ENCODE peak calls at places on chromosomes 1 and 21, in seven cellular contexts. One of them, this sample, is unnamed.
A peak's percentile ranks its signal among the peaks of the same experiment; 100 is the strongest.

GRCh38 chr21:35204850-35205564 is 155.9 kb upstream of the RUNX1 start:
- DNase-seq in GM23248: peak; percentile 85
- DNase-seq in neural progenitor cell: no peak
- DNase-seq in MM.1S: no peak
- DNase-seq in hepatocyte: peak; percentile 66
- DNase-seq in GM23338: peak; percentile 40
- DNase-seq in HCT116: no peak
- DNase-seq in this sample: no peak

GRCh38 chr21:42622284-42622683 is 31.1 kb upstream of the PDE9A start:
- DNase-seq in neural progenitor cell: no peak
- DNase-seq in GM23338: no peak
- DNase-seq in hepatocyte: no peak
- DNase-seq in HCT116: no peak
- DNase-seq in MM.1S: no peak
- DNase-seq in GM23248: no peak
- DNase-seq in this sample: no peak

GRCh38 chr1:211705439-211706205 is 30.2 kb upstream of the NEK2 start:
- DNase-seq in MM.1S: no peak
- DNase-seq in GM23338: no peak
- DNase-seq in neural progenitor cell: no peak
- DNase-seq in hepatocyte: no peak
- DNase-seq in HCT116: no peak
- DNase-seq in GM23248: peak; percentile 48
- DNase-seq in this sample: peak; percentile 75

GRCh38 chr1:2557146-2558029 is 1.2 kb downstream of the TNFRSF14 start:
- DNase-seq in MM.1S: no peak
- DNase-seq in GM23248: no peak
- DNase-seq in HCT116: no peak
- DNase-seq in GM23338: no peak
- DNase-seq in neural progenitor cell: no peak
- DNase-seq in hepatocyte: no peak
- DNase-seq in this sample: no peak

GRCh38 chr1:207335695-207336363 is 14.4 kb downstream of the CD55 start:
- DNase-seq in GM23338: peak; percentile 20
- DNase-seq in hepatocyte: no peak
- DNase-seq in HCT116: no peak
- DNase-seq in MM.1S: peak; percentile 56
- DNase-seq in GM23248: peak; percentile 64
- DNase-seq in neural progenitor cell: no peak
- DNase-seq in this sample: no peak

GRCh38 chr1:67211589-67212563 is 45.6 kb downstream of the IL23R start:
- DNase-seq in MM.1S: peak; percentile 48
- DNase-seq in GM23248: peak; percentile 58
- DNase-seq in HCT116: peak; percentile 19
- DNase-seq in neural progenitor cell: peak; percentile 49
- DNase-seq in hepatocyte: peak; percentile 70
- DNase-seq in GM23338: peak; percentile 74
- DNase-seq in this sample: peak; percentile 62

GRCh38 chr1:93519196-93519825 is 71.4 kb downstream of the FNBP1L start:
- DNase-seq in HCT116: no peak
- DNase-seq in neural progenitor cell: no peak
- DNase-seq in GM23248: peak; percentile 41
- DNase-seq in GM23338: no peak
- DNase-seq in hepatocyte: no peak
- DNase-seq in MM.1S: no peak
- DNase-seq in this sample: peak; percentile 91

GRCh38 chr1:50110656-50111055 is 1.9 kb downstream of the ELAVL4 start:
- DNase-seq in HCT116: no peak
- DNase-seq in MM.1S: peak; percentile 46
- DNase-seq in GM23338: peak; percentile 72
- DNase-seq in GM23248: no peak
- DNase-seq in neural progenitor cell: peak; percentile 60
- DNase-seq in hepatocyte: no peak
- DNase-seq in this sample: no peak

GRCh38 chr1:59674605-59675004 is 140.1 kb upstream of the HOOK1 start:
- DNase-seq in MM.1S: no peak
- DNase-seq in HCT116: no peak
- DNase-seq in GM23248: peak; percentile 61
- DNase-seq in GM23338: no peak
- DNase-seq in neural progenitor cell: no peak
- DNase-seq in hepatocyte: no peak
- DNase-seq in this sample: no peak

DNA sequence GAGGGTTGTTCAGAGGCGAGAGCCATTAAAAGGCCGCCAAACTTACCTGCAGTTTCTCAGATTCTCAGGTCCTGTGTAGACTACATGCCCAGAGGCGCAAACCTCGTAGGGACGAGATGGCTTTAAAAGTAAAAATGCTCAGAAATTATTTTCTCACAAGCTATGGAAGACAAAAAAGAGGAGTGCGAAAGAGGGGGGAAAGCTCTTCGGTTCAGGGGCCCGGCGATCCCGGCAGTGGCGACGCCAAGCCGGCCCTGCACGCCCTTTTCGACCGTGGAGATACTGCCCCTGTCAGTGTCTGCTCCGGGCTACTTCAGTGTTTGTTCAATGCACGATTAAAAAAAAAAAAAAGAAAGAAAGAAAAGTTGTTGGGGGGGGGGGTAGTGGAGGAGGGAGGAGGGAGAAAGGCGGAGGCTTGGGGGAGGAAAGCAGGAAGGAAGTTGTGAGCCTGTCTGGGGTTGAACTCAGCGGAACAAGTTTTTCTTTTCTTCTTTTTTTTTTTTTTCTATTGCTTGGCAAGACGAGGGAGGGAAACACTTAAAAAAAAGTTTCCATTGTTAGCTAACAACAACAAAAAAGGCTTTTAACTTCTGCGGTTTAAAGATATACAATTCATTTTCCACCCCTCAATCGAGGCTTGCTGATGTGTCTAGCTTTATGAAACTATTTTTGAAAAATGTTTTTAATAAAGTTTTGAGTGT is at the start of gene ITPKB:
- DNase-seq in GM23248: peak; percentile 72
- DNase-seq in MM.1S: peak; percentile 86
- DNase-seq in neural progenitor cell: peak; percentile 48
- DNase-seq in hepatocyte: peak; percentile 72
- DNase-seq in GM23338: peak; percentile 48
- DNase-seq in HCT116: no peak
- DNase-seq in this sample: peak; percentile 82
- TF ChIP-seq EZH2 in GM23248: no peak
- TF ChIP-seq EZH2 in MM.1S: no peak
- TF ChIP-seq EZH2 in neural progenitor cell: no peak
- TF ChIP-seq EZH2 in hepatocyte: no peak
- TF ChIP-seq EZH2 in GM23338: peak; percentile 88
- TF ChIP-seq EZH2 in HCT116: no peak
- TF ChIP-seq EZH2 in this sample: no peak

GRCh38 chr1:109369167-109369746 is 28.5 kb downstream of the SORT1 start:
- DNase-seq in MM.1S: peak; percentile 15
- DNase-seq in hepatocyte: no peak
- DNase-seq in GM23338: no peak
- DNase-seq in GM23248: peak; percentile 59
- DNase-seq in HCT116: no peak
- DNase-seq in neural progenitor cell: no peak
- DNase-seq in this sample: no peak

GRCh38 chr1:109373051-109373593 is 24.6 kb downstream of the SORT1 start:
- DNase-seq in neural progenitor cell: no peak
- DNase-seq in HCT116: no peak
- DNase-seq in hepatocyte: no peak
- DNase-seq in MM.1S: no peak
- DNase-seq in GM23248: no peak
- DNase-seq in GM23338: no peak
- DNase-seq in this sample: no peak

GRCh38 chr1:109368464-109368863 is 29.3 kb downstream of the SORT1 start:
- DNase-seq in hepatocyte: no peak
- DNase-seq in GM23338: peak; percentile 33
- DNase-seq in HCT116: no peak
- DNase-seq in MM.1S: no peak
- DNase-seq in neural progenitor cell: no peak
- DNase-seq in GM23248: no peak
- DNase-seq in this sample: no peak

GRCh38 chr1:109371271-109371739 is 26.4 kb downstream of the SORT1 start:
- DNase-seq in MM.1S: peak; percentile 11
- DNase-seq in hepatocyte: peak; percentile 63
- DNase-seq in neural progenitor cell: no peak
- DNase-seq in GM23248: peak; percentile 93
- DNase-seq in GM23338: no peak
- DNase-seq in HCT116: no peak
- DNase-seq in this sample: peak; percentile 41

DNA sequence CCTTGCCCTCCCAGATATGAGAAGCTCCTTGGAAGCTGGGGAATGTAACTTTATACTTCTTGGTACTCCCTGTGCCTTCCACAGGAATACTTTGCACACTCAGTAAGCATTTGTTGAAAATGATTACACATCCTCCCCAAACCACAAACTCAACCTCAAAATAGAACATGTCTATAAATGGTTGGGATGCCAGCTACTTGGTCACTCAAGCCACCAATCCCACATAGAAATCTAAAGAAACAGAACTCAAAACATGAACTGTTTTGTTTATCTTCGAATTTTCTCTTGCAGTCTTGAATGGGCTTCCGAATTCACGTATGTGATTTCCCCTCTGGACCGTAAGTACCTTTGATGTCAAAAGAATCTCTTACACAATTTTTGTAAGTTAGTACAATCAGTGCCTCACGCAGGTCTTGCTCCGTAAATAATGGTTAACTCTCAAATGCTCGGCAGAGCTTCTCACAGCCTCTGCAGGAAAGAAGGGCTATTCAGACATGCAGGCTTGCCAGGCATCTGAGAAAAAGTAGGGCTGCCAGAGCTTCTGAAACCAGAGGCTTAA is 26.9 kb downstream of the SORT1 start:
- DNase-seq in HCT116: no peak
- DNase-seq in GM23248: peak; percentile 89
- DNase-seq in GM23338: peak; percentile 22
- DNase-seq in neural progenitor cell: no peak
- DNase-seq in MM.1S: peak; percentile 45
- DNase-seq in hepatocyte: no peak
- DNase-seq in this sample: peak; percentile 87
- TF ChIP-seq EZH2phosphoT487 in HCT116: no peak
- TF ChIP-seq EZH2phosphoT487 in GM23248: no peak
- TF ChIP-seq EZH2phosphoT487 in GM23338: no peak
- TF ChIP-seq EZH2phosphoT487 in neural progenitor cell: no peak
- TF ChIP-seq EZH2phosphoT487 in MM.1S: no peak
- TF ChIP-seq EZH2phosphoT487 in hepatocyte: no peak
- TF ChIP-seq EZH2phosphoT487 in this sample: no peak

DNA sequence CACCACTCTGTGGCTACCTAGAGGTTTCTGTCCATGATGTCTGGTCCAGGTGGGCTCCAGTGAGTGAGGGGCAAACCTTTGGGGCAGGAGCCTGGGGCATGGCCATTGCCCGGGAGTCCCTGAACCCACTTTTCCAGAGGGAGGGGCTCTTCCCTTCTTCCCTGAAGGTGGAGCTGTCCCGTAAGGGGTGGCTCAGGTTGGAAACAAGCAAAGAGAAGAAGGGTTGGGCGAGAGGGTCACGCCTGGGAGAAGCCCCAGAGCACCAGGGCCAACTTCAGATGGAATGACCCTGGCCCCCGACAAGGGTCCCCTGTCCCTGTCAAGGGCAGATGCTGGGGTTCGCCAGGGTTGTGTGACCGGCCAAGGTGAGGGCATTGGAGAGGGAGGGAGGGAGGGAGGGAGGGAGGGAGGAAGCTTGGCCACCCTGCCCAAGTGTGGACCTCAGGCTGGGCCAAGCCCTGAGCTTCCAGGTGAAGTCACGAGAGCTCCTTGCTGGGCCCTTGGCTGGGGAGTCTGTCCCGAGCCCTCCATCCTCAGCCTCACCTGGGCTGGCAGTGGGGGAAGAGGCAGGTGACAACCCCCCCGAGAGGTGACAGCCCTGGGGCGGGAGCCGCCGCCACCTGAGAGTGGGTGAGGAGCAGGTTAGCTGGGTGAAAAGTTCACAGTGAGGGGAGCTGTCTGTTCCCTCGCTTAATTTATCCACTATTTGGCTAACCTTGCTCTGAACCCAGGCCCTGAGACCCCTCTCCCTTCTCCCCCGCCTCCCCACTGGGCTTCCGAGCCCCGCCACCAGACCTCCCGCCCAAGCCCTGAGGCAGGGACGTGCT is 69.5 kb downstream of the DHRS3 start:
- DNase-seq in hepatocyte: no peak
- DNase-seq in MM.1S: no peak
- DNase-seq in neural progenitor cell: no peak
- DNase-seq in GM23338: no peak
- DNase-seq in HCT116: no peak
- DNase-seq in GM23248: no peak
- DNase-seq in this sample: no peak
- TF ChIP-seq EZH2 in hepatocyte: no peak
- TF ChIP-seq EZH2 in MM.1S: no peak
- TF ChIP-seq EZH2 in neural progenitor cell: no peak
- TF ChIP-seq EZH2 in GM23338: no peak
- TF ChIP-seq EZH2 in HCT116: no peak
- TF ChIP-seq EZH2 in GM23248: no peak
- TF ChIP-seq EZH2 in this sample: no peak

GRCh38 chr1:236275061-236275460 is 6.7 kb downstream of the ERO1B start:
- DNase-seq in MM.1S: no peak
- DNase-seq in HCT116: no peak
- DNase-seq in GM23338: no peak
- DNase-seq in GM23248: no peak
- DNase-seq in neural progenitor cell: no peak
- DNase-seq in hepatocyte: no peak
- DNase-seq in this sample: no peak

GRCh38 chr1:236280438-236281285 is 1.1 kb downstream of the ERO1B start:
- DNase-seq in HCT116: no peak
- DNase-seq in MM.1S: peak; percentile 49
- DNase-seq in hepatocyte: peak; percentile 18
- DNase-seq in GM23248: no peak
- DNase-seq in neural progenitor cell: peak; percentile 38
- DNase-seq in GM23338: peak; percentile 45
- DNase-seq in this sample: peak; percentile 11

GRCh38 chr1:236281286-236282158 is at the start of gene ERO1B:
- DNase-seq in GM23338: peak; percentile 99
- DNase-seq in MM.1S: peak; percentile 98
- DNase-seq in hepatocyte: peak; percentile 99
- DNase-seq in neural progenitor cell: peak; percentile 100
- DNase-seq in HCT116: peak; percentile 88
- DNase-seq in GM23248: peak; percentile 99
- DNase-seq in this sample: peak; percentile 92

GRCh38 chr1:236273358-236273757 is 8.4 kb downstream of the ERO1B start:
- DNase-seq in neural progenitor cell: no peak
- DNase-seq in hepatocyte: no peak
- DNase-seq in HCT116: no peak
- DNase-seq in MM.1S: no peak
- DNase-seq in GM23338: no peak
- DNase-seq in GM23248: no peak
- DNase-seq in this sample: no peak

GRCh38 chr1:236275586-236275985 is 6.2 kb downstream of the ERO1B start:
- DNase-seq in neural progenitor cell: no peak
- DNase-seq in GM23338: no peak
- DNase-seq in HCT116: no peak
- DNase-seq in MM.1S: no peak
- DNase-seq in hepatocyte: no peak
- DNase-seq in GM23248: no peak
- DNase-seq in this sample: no peak
- TF ChIP-seq EZH2phosphoT487 in neural progenitor cell: no peak
- TF ChIP-seq EZH2phosphoT487 in GM23338: no peak
- TF ChIP-seq EZH2phosphoT487 in HCT116: no peak
- TF ChIP-seq EZH2phosphoT487 in MM.1S: no peak
- TF ChIP-seq EZH2phosphoT487 in hepatocyte: no peak
- TF ChIP-seq EZH2phosphoT487 in GM23248: no peak
- TF ChIP-seq EZH2phosphoT487 in this sample: no peak

GRCh38 chr1:247111259-247111635 is 7.1 kb upstream of the ZNF669 start:
- DNase-seq in MM.1S: no peak
- DNase-seq in HCT116: no peak
- DNase-seq in GM23248: peak; percentile 50
- DNase-seq in hepatocyte: peak; percentile 50
- DNase-seq in neural progenitor cell: peak; percentile 65
- DNase-seq in GM23338: peak; percentile 48
- DNase-seq in this sample: no peak
- TF ChIP-seq EZH2 in MM.1S: no peak
- TF ChIP-seq EZH2 in HCT116: no peak
- TF ChIP-seq EZH2 in GM23248: no peak
- TF ChIP-seq EZH2 in hepatocyte: no peak
- TF ChIP-seq EZH2 in neural progenitor cell: no peak
- TF ChIP-seq EZH2 in GM23338: peak; percentile 48
- TF ChIP-seq EZH2 in this sample: no peak

This sample was measured in PC-3.